ENCODE peak calls at places on chromosomes 13 and 19, in eight cellular contexts. Y is choroid plexus epithelial cell; O is anterior cingulate cortex; R is T-helper 9 cell; X is stimulated activated CD4-positive, alpha-beta T cell treated with anti-CD3 and anti-CD28 coated beads, TNF-alpha, amount 100 ng/mL, for 48 hours; S is DND-41; E is NCI-H1092; N is ovary. Z is an unnamed sample.

GRCh38 chr13:48783181-48783630 is 129.5 kb downstream of the CYSLTR2 start:
- DNase-seq in Y (peak), O (no peak), R (no peak), X (no peak), S (peak), E (no peak), N (peak), Z (peak)

GRCh38 chr13:24178847-24179845 is 18.6 kb downstream of the SPATA13 start:
- DNase-seq in Y (peak), O (no peak), R (no peak), X (no peak), S (no peak), E (no peak), N (no peak), Z (no peak)

GRCh38 chr19:38191747-38192146 is 32.3 kb downstream of the DPF1 start:
- DNase-seq in Y (no peak), O (no peak), R (no peak), X (no peak), S (no peak), E (no peak), N (no peak), Z (no peak)

GRCh38 chr19:17346109-17346671 is 8.8 kb downstream of the GTPBP3 start:
- DNase-seq in Y (peak), O (peak), R (peak), X (peak), S (peak), E (peak), N (peak), Z (no peak)

GRCh38 chr19:4454952-4455738 is 2.4 kb downstream of the UBXN6 start:
- DNase-seq in Y (peak), O (no peak), R (no peak), X (no peak), S (no peak), E (no peak), N (no peak), Z (peak)

GRCh38 chr19:52187407-52187806 is 2.4 kb upstream of the PPP2R1A start:
- DNase-seq in Y (no peak), O (no peak), R (no peak), X (no peak), S (no peak), E (no peak), N (no peak), Z (no peak)

GRCh38 chr19:51096473-51097165 is 11.6 kb downstream of the CTU1 start:
- DNase-seq in Y (no peak), O (no peak), R (no peak), X (no peak), S (no peak), E (no peak), N (no peak), Z (no peak)

GRCh38 chr19:52638601-52639000 is 446 bp upstream of the ZNF83 start:
- DNase-seq in Y (no peak), O (peak), R (peak), X (no peak), S (no peak), E (no peak), N (peak), Z (no peak)

GRCh38 chr19:2046046-2046907 is 4.8 kb downstream of the MKNK2 start:
- DNase-seq in Y (no peak), O (no peak), R (no peak), X (no peak), S (no peak), E (no peak), N (no peak), Z (no peak)

GRCh38 chr13:89695343-89696257 is 1651.9 kb upstream of the MIR17HG start:
- DNase-seq in Y (peak), O (no peak), R (no peak), X (no peak), S (no peak), E (peak), N (no peak), Z (peak)

GRCh38 chr19:7705387-7706187 is 3.7 kb upstream of the FCER2 start:
- DNase-seq in Y (no peak), O (no peak), R (peak), X (peak), S (no peak), E (no peak), N (no peak), Z (no peak)

GRCh38 chr13:72960541-72960940 is 98.3 kb upstream of the KLF5 start:
- DNase-seq in Y (no peak), O (no peak), R (no peak), X (no peak), S (no peak), E (no peak), N (no peak), Z (no peak)

GRCh38 chr19:4194353-4194752 is 11.9 kb downstream of the ANKRD24 start:
- DNase-seq in Y (no peak), O (no peak), R (no peak), X (no peak), S (no peak), E (no peak), N (no peak), Z (no peak)

GRCh38 chr19:10074153-10074552 is 12.0 kb upstream of the SHFL start:
- DNase-seq in Y (peak), O (no peak), R (peak), X (peak), S (peak), E (peak), N (no peak), Z (no peak)

GRCh38 chr13:51225034-51225433 is 2.8 kb downstream of the FAM124A start:
- DNase-seq in Y (peak), O (no peak), R (no peak), X (no peak), S (no peak), E (no peak), N (no peak), Z (no peak)

GRCh38 chr13:99967884-99968520 is 3.6 kb downstream of the ZIC5 start:
- DNase-seq in Y (peak), O (no peak), R (no peak), X (no peak), S (no peak), E (no peak), N (no peak), Z (no peak)

GRCh38 chr19:2210987-2211740 is 25.0 kb downstream of the PLEKHJ1 start:
- DNase-seq in Y (no peak), O (no peak), R (no peak), X (no peak), S (no peak), E (no peak), N (no peak), Z (no peak)

GRCh38 chr13:19601749-19602725 is 31.4 kb upstream of the MPHOSPH8 start:
- DNase-seq in Y (peak), O (no peak), R (peak), X (peak), S (no peak), E (peak), N (peak), Z (no peak)

GRCh38 chr13:113785051-113786010 is 26.3 kb downstream of the TMEM255B start:
- DNase-seq in Y (peak), O (no peak), R (no peak), X (no peak), S (peak), E (no peak), N (no peak), Z (no peak)

GRCh38 chr19:17765069-17765618 is 13.9 kb downstream of the FCHO1 start:
- DNase-seq in Y (no peak), O (peak), R (no peak), X (no peak), S (no peak), E (no peak), N (no peak), Z (no peak)

GRCh38 chr19:1567848-1568227 is 287 bp downstream of the MEX3D start:
- DNase-seq in Y (no peak), O (no peak), R (no peak), X (no peak), S (no peak), E (no peak), N (peak), Z (no peak)

GRCh38 chr19:15159251-15159650 is 41.5 kb downstream of the NOTCH3 start:
- DNase-seq in Y (peak), O (no peak), R (no peak), X (no peak), S (no peak), E (no peak), N (no peak), Z (no peak)

GRCh38 chr19:41626877-41627276 is at the start of gene CEACAM4:
- DNase-seq in Y (no peak), O (no peak), R (no peak), X (no peak), S (no peak), E (no peak), N (no peak), Z (no peak)

GRCh38 chr13:23753523-23753922 is 135.7 kb downstream of the MIPEP start:
- DNase-seq in Y (peak), O (no peak), R (no peak), X (no peak), S (no peak), E (no peak), N (no peak), Z (peak)

GRCh38 chr13:104408733-104409132 is 1342.5 kb upstream of the SLC10A2 start:
- DNase-seq in Y (peak), O (no peak), R (no peak), X (no peak), S (no peak), E (no peak), N (no peak), Z (no peak)

GRCh38 chr13:27953671-27954405 is 15.3 kb downstream of the CDX2 start:
- DNase-seq in Y (peak), O (peak), R (peak), X (peak), S (peak), E (peak), N (peak), Z (peak)

GRCh38 chr13:93279982-93280381 is 53.4 kb downstream of the GPC6 start:
- DNase-seq in Y (no peak), O (no peak), R (no peak), X (no peak), S (no peak), E (no peak), N (no peak), Z (no peak)

GRCh38 chr19:38229585-38230073 is 5.6 kb upstream of the DPF1 start:
- DNase-seq in Y (peak), O (peak), R (peak), X (peak), S (no peak), E (peak), N (peak), Z (peak)

GRCh38 chr13:19766637-19767036 is 16.1 kb downstream of the PSPC1 start:
- DNase-seq in Y (no peak), O (no peak), R (no peak), X (no peak), S (no peak), E (no peak), N (no peak), Z (no peak)

GRCh38 chr19:10654610-10655456 is 687 bp downstream of the ILF3 start:
- DNase-seq in Y (no peak), O (no peak), R (peak), X (peak), S (peak), E (peak), N (peak), Z (no peak)

GRCh38 chr19:23698711-23699520 is 11.9 kb upstream of the ZNF675 start:
- DNase-seq in Y (no peak), O (no peak), R (no peak), X (no peak), S (no peak), E (no peak), N (no peak), Z (no peak)

GRCh38 chr19:41871573-41872383 is 5.3 kb upstream of the CD79A start:
- DNase-seq in Y (no peak), O (no peak), R (peak), X (peak), S (peak), E (no peak), N (no peak), Z (no peak)

GRCh38 chr13:104382941-104383340 is 1316.7 kb upstream of the SLC10A2 start:
- DNase-seq in Y (no peak), O (no peak), R (no peak), X (no peak), S (no peak), E (no peak), N (no peak), Z (no peak)